ENCODE peak calls at places on chromosomes 2 and 18, in ten cellular contexts. One of them, this sample, is unnamed.

GRCh38 chr2:235611337-235611736 is 117.5 kb downstream of the AGAP1 start:
- DNase-seq in SK-N-SH: peak
- DNase-seq in A549: no peak
- DNase-seq in lower lobe of right lung: no peak
- DNase-seq in pancreas: no peak
- DNase-seq in HT1080: no peak
- DNase-seq in activated CD8-positive, alpha-beta memory T cell treated with anti-CD3 and anti-CD28 coated beads, Interleukin-2, amount 50 U/mL, for 4 hours: no peak
- DNase-seq in MM.1S: no peak
- DNase-seq in AML-193: no peak
- DNase-seq in ELF-1: no peak
- DNase-seq in this sample: no peak

GRCh38 chr2:208097801-208098200 is 26.5 kb downstream of the CRYGD start:
- DNase-seq in lower lobe of right lung: no peak
- DNase-seq in HT1080: no peak
- DNase-seq in activated CD8-positive, alpha-beta memory T cell treated with anti-CD3 and anti-CD28 coated beads, Interleukin-2, amount 50 U/mL, for 4 hours: no peak
- DNase-seq in AML-193: no peak
- DNase-seq in pancreas: no peak
- DNase-seq in MM.1S: no peak
- DNase-seq in ELF-1: no peak
- DNase-seq in SK-N-SH: no peak
- DNase-seq in A549: no peak
- DNase-seq in this sample: peak

GRCh38 chr18:3186678-3187658 is 32.8 kb downstream of the MYOM1 start:
- DNase-seq in HT1080: peak
- DNase-seq in ELF-1: no peak
- DNase-seq in activated CD8-positive, alpha-beta memory T cell treated with anti-CD3 and anti-CD28 coated beads, Interleukin-2, amount 50 U/mL, for 4 hours: no peak
- DNase-seq in A549: peak
- DNase-seq in AML-193: no peak
- DNase-seq in pancreas: peak
- DNase-seq in lower lobe of right lung: no peak
- DNase-seq in SK-N-SH: peak
- DNase-seq in MM.1S: no peak
- DNase-seq in this sample: no peak

GRCh38 chr2:181517685-181518301 is 60.6 kb downstream of the ITGA4 start:
- DNase-seq in pancreas: no peak
- DNase-seq in HT1080: peak
- DNase-seq in ELF-1: no peak
- DNase-seq in activated CD8-positive, alpha-beta memory T cell treated with anti-CD3 and anti-CD28 coated beads, Interleukin-2, amount 50 U/mL, for 4 hours: no peak
- DNase-seq in SK-N-SH: no peak
- DNase-seq in MM.1S: no peak
- DNase-seq in AML-193: no peak
- DNase-seq in lower lobe of right lung: no peak
- DNase-seq in A549: no peak
- DNase-seq in this sample: peak

GRCh38 chr2:74864728-74865722 is 31.1 kb downstream of the HK2 start:
- DNase-seq in SK-N-SH: peak
- DNase-seq in MM.1S: no peak
- DNase-seq in AML-193: no peak
- DNase-seq in activated CD8-positive, alpha-beta memory T cell treated with anti-CD3 and anti-CD28 coated beads, Interleukin-2, amount 50 U/mL, for 4 hours: no peak
- DNase-seq in ELF-1: peak
- DNase-seq in lower lobe of right lung: peak
- DNase-seq in HT1080: peak
- DNase-seq in pancreas: no peak
- DNase-seq in A549: no peak
- DNase-seq in this sample: peak

GRCh38 chr2:38462121-38462634 is 85.1 kb upstream of the ATL2 start:
- DNase-seq in SK-N-SH: no peak
- DNase-seq in activated CD8-positive, alpha-beta memory T cell treated with anti-CD3 and anti-CD28 coated beads, Interleukin-2, amount 50 U/mL, for 4 hours: no peak
- DNase-seq in pancreas: peak
- DNase-seq in lower lobe of right lung: no peak
- DNase-seq in MM.1S: no peak
- DNase-seq in AML-193: no peak
- DNase-seq in HT1080: peak
- DNase-seq in ELF-1: no peak
- DNase-seq in A549: peak
- DNase-seq in this sample: peak

GRCh38 chr2:105391763-105392662 is 6.8 kb downstream of the FHL2 start:
- DNase-seq in activated CD8-positive, alpha-beta memory T cell treated with anti-CD3 and anti-CD28 coated beads, Interleukin-2, amount 50 U/mL, for 4 hours: no peak
- DNase-seq in lower lobe of right lung: no peak
- DNase-seq in SK-N-SH: no peak
- DNase-seq in HT1080: no peak
- DNase-seq in AML-193: no peak
- DNase-seq in ELF-1: no peak
- DNase-seq in A549: no peak
- DNase-seq in pancreas: no peak
- DNase-seq in MM.1S: no peak
- DNase-seq in this sample: peak

GRCh38 chr2:96856776-96857673 is 791 bp downstream of the ANKRD39 start:
- DNase-seq in pancreas: peak
- DNase-seq in A549: peak
- DNase-seq in SK-N-SH: no peak
- DNase-seq in activated CD8-positive, alpha-beta memory T cell treated with anti-CD3 and anti-CD28 coated beads, Interleukin-2, amount 50 U/mL, for 4 hours: no peak
- DNase-seq in ELF-1: peak
- DNase-seq in AML-193: no peak
- DNase-seq in HT1080: no peak
- DNase-seq in lower lobe of right lung: no peak
- DNase-seq in MM.1S: peak
- DNase-seq in this sample: peak

GRCh38 chr2:167177196-167177595 is 288.9 kb downstream of the XIRP2 start:
- DNase-seq in ELF-1: no peak
- DNase-seq in pancreas: no peak
- DNase-seq in A549: no peak
- DNase-seq in activated CD8-positive, alpha-beta memory T cell treated with anti-CD3 and anti-CD28 coated beads, Interleukin-2, amount 50 U/mL, for 4 hours: no peak
- DNase-seq in lower lobe of right lung: no peak
- DNase-seq in HT1080: no peak
- DNase-seq in SK-N-SH: no peak
- DNase-seq in MM.1S: no peak
- DNase-seq in AML-193: no peak
- DNase-seq in this sample: no peak

GRCh38 chr2:213149332-213149875 is 2.0 kb downstream of the IKZF2 start:
- DNase-seq in activated CD8-positive, alpha-beta memory T cell treated with anti-CD3 and anti-CD28 coated beads, Interleukin-2, amount 50 U/mL, for 4 hours: no peak
- DNase-seq in A549: no peak
- DNase-seq in SK-N-SH: no peak
- DNase-seq in ELF-1: no peak
- DNase-seq in MM.1S: no peak
- DNase-seq in HT1080: no peak
- DNase-seq in AML-193: no peak
- DNase-seq in pancreas: no peak
- DNase-seq in lower lobe of right lung: no peak
- DNase-seq in this sample: peak